ENCODE peak calls at places on chromosomes 16 and 17, in five cellular contexts. Q is small intestine; G is CD8-positive, alpha-beta memory T cell; W is testis; V is body of pancreas. U is an unnamed sample.

GRCh38 chr16:51812945-51813344 is 661.9 kb upstream of the SALL1 start:
- DNase-seq in G (no peak), W (no peak), V (no peak), Q (no peak), U (no peak)

GRCh38 chr17:51869387-51869786 is 289.1 kb downstream of the CA10 start:
- DNase-seq in G (no peak), W (peak; percentile 19), V (no peak), Q (no peak), U (no peak)

GRCh38 chr17:48149174-48150106 is 41.9 kb downstream of the SNX11 start:
- DNase-seq in W (no peak), G (no peak), V (no peak), Q (no peak), U (no peak)

GRCh38 chr16:70163596-70163995 is 10.0 kb upstream of the CLEC18C start:
- DNase-seq in Q (no peak), V (no peak), W (peak; percentile 12), G (no peak), U (no peak)

GRCh38 chr17:76532072-76532651 is 5.3 kb downstream of the CYGB start:
- DNase-seq in Q (no peak), V (no peak), G (no peak), W (no peak), U (no peak)

GRCh38 chr17:7190276-7190917 is 11.2 kb upstream of the ASGR1 start:
- DNase-seq in G (no peak), W (no peak), Q (no peak), V (no peak), U (no peak)

GRCh38 chr16:10145636-10146035 is 36.6 kb downstream of the GRIN2A start:
- DNase-seq in V (no peak), W (no peak), G (no peak), Q (no peak), U (no peak)

GRCh38 chr16:30615358-30616076 is 5.3 kb upstream of the ZNF689 start:
- DNase-seq in G (peak; percentile 51), V (peak; percentile 49), Q (peak; percentile 63), W (peak; percentile 80), U (no peak)

GRCh38 chr17:6473128-6473767 is 29.0 kb downstream of the PIMREG start:
- DNase-seq in Q (peak; percentile 70), G (peak; percentile 32), V (peak; percentile 78), W (peak; percentile 91), U (peak; percentile 81)

GRCh38 chr17:49029841-49030240 is 32.7 kb downstream of the IGF2BP1 start:
- DNase-seq in G (no peak), Q (no peak), V (no peak), W (no peak), U (no peak)

GRCh38 chr17:11490171-11490760 is 108.0 kb upstream of the DNAH9 start:
- DNase-seq in Q (no peak), W (no peak), G (no peak), V (no peak), U (no peak)

GRCh38 chr17:11486726-11487310 is 111.5 kb upstream of the DNAH9 start:
- DNase-seq in G (no peak), W (no peak), Q (no peak), V (no peak), U (no peak)

GRCh38 chr17:11485802-11486421 is 112.4 kb upstream of the DNAH9 start:
- DNase-seq in Q (no peak), V (no peak), W (no peak), G (no peak), U (no peak)

GRCh38 chr17:11487469-11487868 is 110.8 kb upstream of the DNAH9 start:
- DNase-seq in V (no peak), G (no peak), Q (no peak), W (no peak), U (no peak)

DNA sequence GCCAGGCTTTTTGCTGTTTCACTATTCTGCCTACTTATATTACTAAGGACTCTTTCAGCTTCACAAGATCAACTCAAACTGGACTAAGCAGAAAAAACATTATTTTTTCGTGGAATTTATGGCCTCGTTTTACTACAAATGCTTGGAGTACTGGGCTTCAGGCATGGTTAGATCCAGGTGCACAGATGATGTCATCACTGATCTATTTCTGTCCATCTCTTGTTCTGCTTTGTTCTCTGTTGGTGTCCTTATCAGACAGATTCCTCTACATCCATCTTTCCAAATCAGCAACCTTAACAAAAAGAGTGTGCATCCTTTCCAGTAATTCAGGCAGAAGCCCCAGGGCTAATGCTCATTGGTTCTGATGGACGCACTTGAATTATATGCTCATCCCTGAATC is 109.9 kb upstream of the DNAH9 start:
- DNase-seq in W (no peak), V (no peak), G (no peak), Q (no peak), U (no peak)
- H3K4me1 ChIP-seq in W (no peaks in the 10 kb centered on the region), V (no peaks in the 10 kb centered on the region), G (no peaks in the 10 kb centered on the region), Q (no peaks in the 10 kb centered on the region), U (no peaks in the 10 kb centered on the region)

GRCh38 chr17:17127730-17128291 is 78.3 kb downstream of the PLD6 start:
- DNase-seq in V (no peak), G (no peak), W (no peak), Q (no peak), U (no peak)
- H3K4me1 ChIP-seq in V (no peaks in the 10 kb centered on the region), G (peaks cover 42% of the 10 kb centered on the region), W (peaks cover 8% of the 10 kb centered on the region), Q (no peaks in the 10 kb centered on the region), U (peaks cover 19% of the 10 kb centered on the region)

GRCh38 chr17:27349540-27350021 is 55.7 kb downstream of the WSB1 start:
- DNase-seq in V (no peak), Q (no peak), G (no peak), W (no peak), U (no peak)

GRCh38 chr17:27351741-27352140 is 57.8 kb downstream of the WSB1 start:
- DNase-seq in V (no peak), G (no peak), Q (no peak), W (no peak), U (no peak)

GRCh38 chr17:27345141-27345904 is 51.4 kb downstream of the WSB1 start:
- DNase-seq in W (peak; percentile 48), V (peak; percentile 63), G (no peak), Q (no peak), U (no peak)

GRCh38 chr17:27346228-27346899 is 52.5 kb downstream of the WSB1 start:
- DNase-seq in W (no peak), V (no peak), G (no peak), Q (no peak), U (no peak)

DNA sequence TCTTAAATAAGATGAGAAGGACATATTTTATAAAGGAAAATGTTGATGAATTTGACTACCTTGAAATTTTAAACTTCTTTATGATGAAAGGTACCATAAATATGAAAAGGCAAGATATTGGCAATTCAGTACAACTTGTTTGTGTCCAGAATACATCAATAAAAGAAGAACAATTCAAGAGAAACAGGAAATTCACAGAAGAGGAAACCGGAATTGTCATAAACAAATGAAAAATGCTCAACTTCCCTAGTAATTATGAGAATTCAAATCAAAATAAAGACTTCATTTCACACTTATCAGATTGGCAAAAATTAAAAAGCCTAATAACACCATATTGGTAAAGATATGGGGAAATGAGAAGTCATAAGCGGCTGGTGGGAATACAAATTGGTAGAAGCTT is 54.3 kb downstream of the WSB1 start:
- DNase-seq in W (no peak), V (no peak), G (no peak), Q (no peak), U (no peak)
- H3K4me1 ChIP-seq in W (peaks cover 4% of the 10 kb centered on the region), V (peaks cover 24% of the 10 kb centered on the region), G (peaks cover 3% of the 10 kb centered on the region), Q (peaks cover 3% of the 10 kb centered on the region), U (peaks cover 6% of the 10 kb centered on the region)

DNA sequence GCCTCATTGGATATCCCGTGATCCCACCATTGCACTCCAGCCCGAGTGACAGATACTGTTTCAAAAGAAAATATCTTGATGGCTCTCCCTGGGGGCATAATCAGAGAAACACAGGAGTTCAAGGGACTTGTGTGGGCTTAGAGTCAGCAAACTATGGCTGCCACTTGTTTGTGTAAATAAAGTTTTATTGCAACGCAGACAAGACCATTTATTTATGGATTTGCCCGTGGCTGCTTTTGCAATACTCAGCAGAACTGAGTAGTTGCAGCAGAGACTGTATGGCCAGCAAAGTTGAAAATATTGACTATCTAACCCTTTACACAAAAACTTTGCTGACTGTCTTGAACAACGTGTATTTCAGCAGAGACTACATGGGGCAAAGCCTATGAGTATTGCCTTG is 75.5 kb upstream of the GPRC5B start:
- DNase-seq in Q (no peak), W (no peak), V (no peak), G (no peak), U (no peak)
- H3K4me1 ChIP-seq in Q (no peaks in the 10 kb centered on the region), W (no peaks in the 10 kb centered on the region), V (no peaks in the 10 kb centered on the region), G (no peaks in the 10 kb centered on the region), U (no peaks in the 10 kb centered on the region)

GRCh38 chr16:2319606-2320005 is 20.9 kb downstream of the ABCA3 start:
- DNase-seq in G (no peak), Q (no peak), V (no peak), W (no peak), U (no peak)

GRCh38 chr16:2317231-2318020 is 23.1 kb downstream of the ABCA3 start:
- DNase-seq in G (no peak), W (no peak), V (no peak), Q (no peak), U (no peak)
- H3K4me1 ChIP-seq in G (no peaks in the 10 kb centered on the region), W (no peaks in the 10 kb centered on the region), V (no peaks in the 10 kb centered on the region), Q (no peaks in the 10 kb centered on the region), U (no peaks in the 10 kb centered on the region)

GRCh38 chr16:20678242-20678641 is 19.2 kb downstream of the ACSM1 start:
- DNase-seq in G (no peak), V (no peak), Q (no peak), W (no peak), U (no peak)

GRCh38 chr16:20676867-20677266 is 20.6 kb downstream of the ACSM1 start:
- DNase-seq in G (no peak), V (no peak), Q (no peak), W (no peak), U (no peak)

GRCh38 chr16:20676268-20676828 is 21.1 kb downstream of the ACSM1 start:
- DNase-seq in W (peak; percentile 39), Q (peak; percentile 17), V (peak; percentile 54), G (no peak), U (no peak)

GRCh38 chr16:20683812-20684211 is 13.7 kb downstream of the ACSM1 start:
- DNase-seq in G (no peak), W (no peak), V (no peak), Q (no peak), U (no peak)

GRCh38 chr16:20681821-20682736 is 15.4 kb downstream of the ACSM1 start:
- DNase-seq in G (no peak), Q (no peak), W (no peak), V (no peak), U (no peak)
- H3K4me1 ChIP-seq in G (peaks cover 5% of the 10 kb centered on the region), Q (peaks cover 3% of the 10 kb centered on the region), W (peaks cover under 1% of the 10 kb centered on the region), V (peaks cover 15% of the 10 kb centered on the region), U (no peaks in the 10 kb centered on the region)

U was measured in ascending aorta.